ENCODE peak calls at places on chromosome 12, in six cellular contexts. T is EL; K is effector memory CD8-positive, alpha-beta T cell; C is NCI-H2029 treated with DMSO at 0.1 percent for 48 hours; Z is WERI-Rb-1; S is DMS79 treated with DMSO at 0.1 percent for 48 hours. M is an unnamed sample.

GRCh38 chr12:3772380-3772779 is 19.5 kb upstream of the CRACR2A start:
- DNase-seq in T (peak), K (no peak), C (no peak), Z (no peak), S (no peak), M (no peak)

GRCh38 chr12:20865873-20866272 is 55.4 kb downstream of the SLCO1B3 start:
- DNase-seq in T (no peak), K (no peak), C (no peak), Z (no peak), S (no peak), M (no peak)

GRCh38 chr12:26906704-26907103 is 31.1 kb downstream of the INTS13 start:
- DNase-seq in T (no peak), K (no peak), C (no peak), Z (no peak), S (peak), M (no peak)

GRCh38 chr12:58030566-58031279 is 89.4 kb downstream of the ATP23 start:
- DNase-seq in T (peak), K (no peak), C (no peak), Z (no peak), S (no peak), M (no peak)

GRCh38 chr12:20269352-20270067 is 98.8 kb upstream of the PDE3A start:
- DNase-seq in T (no peak), K (no peak), C (no peak), Z (no peak), S (no peak), M (no peak)

GRCh38 chr12:108629156-108629555 is 4.5 kb downstream of the SELPLG start:
- DNase-seq in T (no peak), K (no peak), C (no peak), Z (no peak), S (no peak), M (no peak)

GRCh38 chr12:6426882-6427671 is 17.7 kb upstream of the CD27 start:
- DNase-seq in T (no peak), K (peak), C (no peak), Z (no peak), S (no peak), M (no peak)

GRCh38 chr12:128326419-128326818 is 59.4 kb downstream of the TMEM132C start:
- DNase-seq in T (no peak), K (no peak), C (no peak), Z (peak), S (no peak), M (no peak)

GRCh38 chr12:124457287-124458219 is 109.9 kb downstream of the NCOR2 start:
- DNase-seq in T (peak), K (peak), C (no peak), Z (no peak), S (no peak), M (peak)

GRCh38 chr12:94218244-94218643 is 69.9 kb downstream of the PLXNC1 start:
- DNase-seq in T (no peak), K (no peak), C (no peak), Z (no peak), S (no peak), M (no peak)

M was measured in midbrain.